ENCODE peak calls at places on chromosomes 11 and 22, in nine cellular contexts. E is uterus, U is breast epithelium, N is sigmoid colon, K is body of pancreas, I is esophagus squamous epithelium, R is A549, B is thyroid gland, A is lower leg skin. W is an unnamed sample.

GRCh38 chr11:127493330-127493729 is 492.8 kb upstream of the KIRREL3 start:
- DNase-seq in I (no peak), B (no peak), U (no peak), A (no peak), N (no peak), E (no peak), R (peak; percentile 16), K (no peak), W (no peak)

GRCh38 chr11:2664331-2664730 is 35.5 kb downstream of the KCNQ1OT1 start:
- DNase-seq in E (no peak), K (no peak), U (no peak), R (no peak), B (no peak), I (no peak), N (peak; percentile 49), A (peak; percentile 2), W (no peak)

GRCh38 chr11:132576706-132577105 is 955.6 kb downstream of the OPCML start:
- DNase-seq in I (no peak), N (no peak), U (no peak), B (no peak), E (no peak), R (peak; percentile 11), A (no peak), K (no peak), W (no peak)

GRCh38 chr22:40008726-40009125 is 14.0 kb downstream of the FAM83F start:
- DNase-seq in N (no peak), E (no peak), U (no peak), R (no peak), B (no peak), K (no peak), I (no peak), A (no peak), W (no peak)

GRCh38 chr11:72430743-72431570 is 3.4 kb downstream of the CLPB start:
- DNase-seq in A (no peak), N (no peak), E (no peak), B (peak; percentile 42), U (no peak), K (peak; percentile 46), I (no peak), R (peak; percentile 64), W (no peak)

GRCh38 chr11:45025716-45026492 is 75.2 kb upstream of the TP53I11 start:
- DNase-seq in R (no peak), B (peak; percentile 39), I (no peak), K (peak; percentile 29), E (peak; percentile 37), A (no peak), N (peak; percentile 77), U (no peak), W (peak; percentile 33)

GRCh38 chr11:69249641-69250502 is 44.1 kb upstream of the MYEOV start:
- DNase-seq in U (no peak), N (peak; percentile 52), R (no peak), I (no peak), K (no peak), E (no peak), A (no peak), B (peak; percentile 11), W (no peak)

GRCh38 chr11:35523861-35524260 is 1.6 kb downstream of the PAMR1 start:
- DNase-seq in K (no peak), R (no peak), N (no peak), B (no peak), I (no peak), A (no peak), U (no peak), E (peak; percentile 51), W (no peak)

GRCh38 chr11:72935705-72936104 is 121.5 kb downstream of the ATG16L2 start:
- DNase-seq in B (no peak), I (no peak), K (no peak), A (no peak), N (no peak), R (no peak), E (no peak), U (no peak), W (no peak)

GRCh38 chr11:84963240-84963639 is 663.9 kb downstream of the DLG2 start:
- DNase-seq in U (no peak), N (no peak), R (no peak), E (no peak), B (no peak), I (no peak), K (no peak), A (no peak), W (no peak)

GRCh38 chr11:74221816-74222215 is 50.7 kb downstream of the PPME1 start:
- DNase-seq in U (no peak), A (no peak), E (no peak), R (no peak), N (no peak), K (no peak), B (no peak), I (no peak), W (no peak)

GRCh38 chr11:126101241-126101929 is 38.7 kb upstream of the CDON start:
- DNase-seq in E (no peak), N (no peak), I (no peak), B (no peak), K (no peak), R (no peak), A (no peak), U (no peak), W (no peak)

GRCh38 chr22:32589007-32589406 is 114.4 kb downstream of the FBXO7 start:
- DNase-seq in N (no peak), I (no peak), K (no peak), A (no peak), B (no peak), E (peak; percentile 31), U (no peak), R (no peak), W (peak; percentile 37)

GRCh38 chr11:90717522-90717921 is 494.7 kb upstream of the CHORDC1 start:
- DNase-seq in K (no peak), R (no peak), N (no peak), U (no peak), E (no peak), B (no peak), A (no peak), I (no peak), W (no peak)

GRCh38 chr11:23233075-23233474 is 372.8 kb upstream of the CCDC179 start:
- DNase-seq in I (no peak), A (no peak), U (no peak), E (no peak), B (no peak), R (no peak), K (no peak), N (no peak), W (no peak)

GRCh38 chr22:37472418-37473006 is 13.7 kb downstream of the MFNG start:
- DNase-seq in I (no peak), B (no peak), K (peak; percentile 68), E (no peak), R (peak; percentile 55), U (no peak), A (no peak), N (no peak), W (no peak)

GRCh38 chr11:46719048-46719542 is at the start of gene F2:
- DNase-seq in N (no peak), B (no peak), E (no peak), U (no peak), R (peak; percentile 40), K (no peak), A (no peak), I (no peak), W (no peak)

GRCh38 chr11:46721286-46721685 is 2.3 kb downstream of the F2 start:
- DNase-seq in R (no peak), A (no peak), U (no peak), I (no peak), E (no peak), K (no peak), B (no peak), N (no peak), W (no peak)

GRCh38 chr11:46719543-46720218 is 668 bp downstream of the F2 start:
- DNase-seq in I (no peak), A (no peak), E (no peak), R (no peak), N (no peak), B (no peak), U (no peak), K (no peak), W (no peak)

GRCh38 chr11:46722566-46723358 is 3.7 kb downstream of the F2 start:
- DNase-seq in B (peak; percentile 57), A (no peak), R (no peak), U (no peak), K (no peak), N (no peak), E (no peak), I (no peak), W (no peak)

GRCh38 chr11:46718155-46719019 is 626 bp upstream of the F2 start:
- DNase-seq in E (no peak), U (no peak), R (peak; percentile 87), A (no peak), I (no peak), N (no peak), K (peak; percentile 23), B (no peak), W (no peak)
- TF ChIP-seq POLR2A in E (no peak), U (no peak), R (no peak), A (no peak), I (no peak), N (no peak), K (no peak), B (no peak), W (no peak)

DNA sequence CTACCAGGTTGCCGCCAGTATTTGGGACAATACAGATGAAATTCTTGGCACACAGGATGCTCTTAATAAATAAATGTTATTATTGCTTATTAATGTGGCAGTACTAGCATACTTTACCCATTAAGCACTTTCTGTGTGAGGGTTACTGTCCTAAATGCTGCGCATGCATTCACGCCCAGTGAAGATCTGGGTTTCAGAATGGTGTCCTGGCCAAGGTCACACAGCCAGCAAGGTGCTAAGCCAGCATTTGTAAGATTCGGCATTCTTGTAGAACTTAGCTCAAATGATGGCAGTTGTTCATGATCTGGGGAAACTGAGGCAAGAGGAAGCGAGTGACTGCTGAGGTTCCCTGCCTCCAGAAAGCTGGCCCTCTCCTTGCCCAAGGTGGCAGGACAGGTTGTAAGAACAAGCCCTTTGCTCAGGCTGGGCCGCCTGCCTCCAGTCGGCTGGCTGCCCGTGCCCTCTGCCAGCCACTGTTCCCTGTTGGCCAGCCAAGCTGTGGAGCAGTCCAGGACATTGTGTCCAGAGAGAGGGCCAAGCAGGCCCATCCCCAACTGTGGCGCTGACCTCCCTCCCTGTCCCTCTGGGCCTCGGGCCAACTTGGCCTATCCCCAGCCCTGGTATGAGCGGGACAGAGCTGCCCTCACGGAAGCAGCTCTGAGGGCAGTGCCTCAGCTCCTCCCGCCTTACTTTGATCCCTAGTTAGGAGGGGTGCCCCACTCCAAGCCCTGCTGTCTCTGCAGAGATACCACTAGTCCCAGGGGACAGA is 28.8 kb downstream of the TOB2 start:
- DNase-seq in N (peak; percentile 99), E (peak; percentile 79), A (peak; percentile 75), U (peak; percentile 96), K (peak; percentile 100), R (peak; percentile 22), B (peak; percentile 99), I (no peak), W (peak; percentile 95)
- TF ChIP-seq POLR2A in N (peak; percentile 21), E (no peak), A (no peak), U (no peak), K (peak; percentile 78), R (no peak), B (peak; percentile 94), I (no peak), W (peak; percentile 62)

GRCh38 chr11:112962854-112963367 is 1.7 kb downstream of the NCAM1 start:
- DNase-seq in E (peak; percentile 81), N (peak; percentile 90), I (no peak), U (no peak), A (no peak), B (peak; percentile 79), R (no peak), K (peak; percentile 64), W (peak; percentile 51)
- TF ChIP-seq POLR2A in E (peak; percentile 16), N (no peak), I (no peak), U (no peak), A (no peak), B (peak; percentile 65), R (no peak), K (no peak), W (peak; percentile 27)

GRCh38 chr22:31399211-31400022 is at the start of gene DRG1:
- DNase-seq in K (peak; percentile 98), B (peak; percentile 97), A (peak; percentile 95), I (peak; percentile 82), U (peak; percentile 94), R (peak; percentile 92), N (peak; percentile 99), E (peak; percentile 96), W (peak; percentile 96)
- TF ChIP-seq POLR2A in K (peak; percentile 97), B (peak; percentile 89), A (peak; percentile 56), I (peak; percentile 75), U (peak; percentile 94), R (peak; percentile 76), N (peak; percentile 93), E (peak; percentile 84), W (peak; percentile 95)